ENCODE peak calls at places on chromosomes 12 and 14, in five cellular contexts. T is adipocyte; L is AG10803; J is activated naive CD4-positive, alpha-beta T cell treated with anti-CD3 and anti-CD28 coated beads for 36 hours; B is left ventricle myocardium inferior. I is an unnamed sample.

GRCh38 chr14:41570415-41571155 is 36.1 kb upstream of the LRFN5 start:
- DNase-seq in T (no peak), L (no peak), J (no peak), B (no peak), I (no peak)

GRCh38 chr12:62698701-62699101 is 232.1 kb downstream of the MON2 start:
- DNase-seq in T (peak), L (peak), J (no peak), B (no peak), I (no peak)

GRCh38 chr14:32044454-32044853 is 32.6 kb upstream of the ARHGAP5 start:
- DNase-seq in T (no peak), L (no peak), J (no peak), B (no peak), I (no peak)

GRCh38 chr12:55931780-55932545 is 1.0 kb downstream of the DGKA start:
- DNase-seq in T (peak), L (peak), J (peak), B (peak), I (peak)

GRCh38 chr14:23561873-23562821 is 5.4 kb downstream of the AP1G2 start:
- DNase-seq in T (no peak), L (no peak), J (no peak), B (no peak), I (peak)

GRCh38 chr14:24110060-24110459 is 4.5 kb upstream of the DCAF11 start:
- DNase-seq in T (no peak), L (no peak), J (no peak), B (no peak), I (no peak)

GRCh38 chr14:56952766-56953473 is 142.6 kb upstream of the OTX2 start:
- DNase-seq in T (no peak), L (no peak), J (no peak), B (no peak), I (no peak)

GRCh38 chr12:73623421-73623820 is 914.2 kb upstream of the ATXN7L3B start:
- DNase-seq in T (no peak), L (no peak), J (no peak), B (no peak), I (no peak)

GRCh38 chr12:19894803-19895202 is 455.5 kb downstream of the AEBP2 start:
- DNase-seq in T (peak), L (no peak), J (no peak), B (no peak), I (no peak)

GRCh38 chr12:78194448-78194847 is 363.8 kb downstream of the NAV3 start:
- DNase-seq in T (peak), L (peak), J (no peak), B (no peak), I (no peak)

GRCh38 chr12:1805441-1806081 is 14.8 kb upstream of the LRTM2 start:
- DNase-seq in T (no peak), L (no peak), J (no peak), B (peak), I (peak)

GRCh38 chr12:18676112-18676511 is 61.7 kb downstream of the PLCZ1 start:
- DNase-seq in T (no peak), L (no peak), J (no peak), B (no peak), I (no peak)

GRCh38 chr14:73783107-73783727 is 68.4 kb upstream of the PTGR2 start:
- DNase-seq in T (peak), L (no peak), J (no peak), B (no peak), I (no peak)

GRCh38 chr12:9711664-9712063 is 21.2 kb downstream of the CLECL1 start:
- DNase-seq in T (no peak), L (peak), J (no peak), B (no peak), I (no peak)

GRCh38 chr14:68140111-68140741 is 320.6 kb downstream of the RAD51B start:
- DNase-seq in T (peak), L (peak), J (no peak), B (no peak), I (no peak)

GRCh38 chr12:2397356-2398045 is 344.7 kb downstream of the CACNA1C start:
- DNase-seq in T (no peak), L (no peak), J (no peak), B (no peak), I (no peak)

GRCh38 chr14:21057803-21058675 is at the start of gene RNASE8:
- DNase-seq in T (no peak), L (peak), J (no peak), B (no peak), I (no peak)

GRCh38 chr12:47755655-47756562 is 2.8 kb downstream of the RAPGEF3 start:
- DNase-seq in T (no peak), L (no peak), J (peak), B (no peak), I (no peak)

GRCh38 chr14:29521526-29522137 is 406.0 kb downstream of the PRKD1 start:
- DNase-seq in T (no peak), L (no peak), J (peak), B (no peak), I (no peak)

GRCh38 chr12:120119395-120119973 is 2.9 kb upstream of the RAB35 start:
- DNase-seq in T (peak), L (peak), J (peak), B (no peak), I (no peak)

GRCh38 chr12:57793920-57794319 is 11.3 kb downstream of the TSFM start:
- DNase-seq in T (peak), L (peak), J (no peak), B (no peak), I (no peak)

GRCh38 chr12:7144414-7145120 is 14.4 kb downstream of the CLSTN3 start:
- DNase-seq in T (peak), L (peak), J (no peak), B (no peak), I (peak)

GRCh38 chr12:118371354-118372282 is 1.1 kb downstream of the TAOK3 start:
- DNase-seq in T (peak), L (peak), J (peak), B (peak), I (no peak)

GRCh38 chr12:68455676-68456345 is 123.6 kb upstream of the MDM1 start:
- DNase-seq in T (no peak), L (no peak), J (peak), B (no peak), I (no peak)

GRCh38 chr12:113850309-113851056 is 115.6 kb downstream of the RBM19 start:
- DNase-seq in T (peak), L (peak), J (no peak), B (peak), I (no peak)

GRCh38 chr12:101924647-101925046 is 47.3 kb downstream of the DRAM1 start:
- DNase-seq in T (peak), L (peak), J (no peak), B (no peak), I (no peak)